ENCODE peak calls at places on chromosomes 6 and 20, in six cellular contexts. L is neural progenitor cell, I is cardiac fibroblast, W is H9, R is MM.1S, M is neural crest cell. V is an unnamed sample.

GRCh38 chr6:111604259-111605099 is 1.2 kb downstream of the TRAF3IP2 start:
- DNase-seq in L (peak; percentile 44), I (peak; percentile 87), W (no peak), R (no peak), M (no peak), V (peak; percentile 84)

GRCh38 chr6:47484616-47485015 is 7.0 kb downstream of the CD2AP start:
- DNase-seq in L (no peak), I (peak; percentile 37), W (no peak), R (no peak), M (no peak), V (peak; percentile 92)

GRCh38 chr6:26311385-26312095 is 53.5 kb upstream of the BTN3A2 start:
- DNase-seq in L (peak; percentile 50), I (peak; percentile 75), W (peak; percentile 66), R (peak; percentile 64), M (no peak), V (peak; percentile 79)

GRCh38 chr20:25374842-25375241 is 15.8 kb downstream of the ABHD12 start:
- DNase-seq in L (no peak), I (no peak), W (no peak), R (no peak), M (no peak), V (no peak)

GRCh38 chr6:137681445-137682009 is 185.5 kb upstream of the TNFAIP3 start:
- DNase-seq in L (no peak), I (no peak), W (no peak), R (no peak), M (no peak), V (no peak)

GRCh38 chr6:112910256-112910655 is 563.1 kb downstream of the RFPL4B start:
- DNase-seq in L (no peak), I (peak; percentile 5), W (no peak), R (no peak), M (no peak), V (peak; percentile 50)

GRCh38 chr6:43016935-43017334 is 2.9 kb downstream of the KLHDC3 start:
- DNase-seq in L (no peak), I (no peak), W (no peak), R (no peak), M (no peak), V (no peak)

GRCh38 chr6:37208793-37209192 is 38.8 kb downstream of the PIM1 start:
- DNase-seq in L (no peak), I (no peak), W (no peak), R (no peak), M (no peak), V (no peak)

GRCh38 chr6:14601490-14601889 is 483.9 kb downstream of the CD83 start:
- DNase-seq in L (no peak), I (no peak), W (no peak), R (no peak), M (no peak), V (no peak)

GRCh38 chr20:7856756-7857155 is 83.5 kb downstream of the HAO1 start:
- DNase-seq in L (no peak), I (peak; percentile 65), W (no peak), R (no peak), M (no peak), V (peak; percentile 58)

GRCh38 chr6:157708933-157709332 is 114.1 kb upstream of the SNX9 start:
- DNase-seq in L (no peak), I (no peak), W (no peak), R (peak; percentile 86), M (no peak), V (no peak)

GRCh38 chr20:47606414-47607207 is 104.9 kb downstream of the NCOA3 start:
- DNase-seq in L (no peak), I (no peak), W (no peak), R (no peak), M (no peak), V (no peak)

GRCh38 chr6:2674857-2675256 is 75.9 kb downstream of the MYLK4 start:
- DNase-seq in L (no peak), I (no peak), W (no peak), R (no peak), M (no peak), V (no peak)

GRCh38 chr6:157649311-157650260 is 173.5 kb upstream of the SNX9 start:
- DNase-seq in L (no peak), I (no peak), W (no peak), R (no peak), M (no peak), V (no peak)

GRCh38 chr6:90538651-90539050 is 48.2 kb downstream of the MAP3K7 start:
- DNase-seq in L (no peak), I (peak; percentile 71), W (no peak), R (no peak), M (no peak), V (peak; percentile 53)

GRCh38 chr6:135608031-135608430 is 110.5 kb upstream of the AHI1 start:
- DNase-seq in L (no peak), I (no peak), W (no peak), R (no peak), M (no peak), V (no peak)

GRCh38 chr6:53411451-53411850 is 62.7 kb upstream of the ELOVL5 start:
- DNase-seq in L (peak; percentile 5), I (peak; percentile 37), W (no peak), R (no peak), M (no peak), V (no peak)

GRCh38 chr6:148969679-148970078 is 222.8 kb downstream of the UST start:
- DNase-seq in L (peak; percentile 73), I (peak; percentile 30), W (no peak), R (no peak), M (no peak), V (peak; percentile 95)

GRCh38 chr6:47853766-47854165 is 71.9 kb downstream of the OPN5 start:
- DNase-seq in L (no peak), I (no peak), W (no peak), R (no peak), M (no peak), V (no peak)

GRCh38 chr6:134427721-134428120 is 109.8 kb upstream of the SGK1 start:
- DNase-seq in L (no peak), I (no peak), W (no peak), R (no peak), M (no peak), V (no peak)

GRCh38 chr20:13221673-13222318 is 722 bp downstream of the ISM1 start:
- DNase-seq in L (peak; percentile 92), I (peak; percentile 66), W (peak; percentile 75), R (peak; percentile 80), M (peak; percentile 52), V (peak; percentile 63)

GRCh38 chr6:36809156-36809555 is 30.1 kb downstream of the CPNE5 start:
- DNase-seq in L (no peak), I (no peak), W (no peak), R (no peak), M (no peak), V (no peak)

GRCh38 chr20:47727170-47727880 is 58.0 kb downstream of the SULF2 start:
- DNase-seq in L (no peak), I (no peak), W (no peak), R (peak; percentile 54), M (no peak), V (no peak)

GRCh38 chr20:62918830-62919229 is 7.5 kb downstream of the DIDO1 start:
- DNase-seq in L (no peak), I (no peak), W (no peak), R (no peak), M (no peak), V (no peak)

GRCh38 chr6:81552644-81553043 is 199.8 kb downstream of the TENT5A start:
- DNase-seq in L (no peak), I (no peak), W (no peak), R (no peak), M (no peak), V (no peak)

GRCh38 chr6:71373943-71374342 is 85.3 kb downstream of the OGFRL1 start:
- DNase-seq in L (no peak), I (peak; percentile 44), W (no peak), R (no peak), M (no peak), V (no peak)

GRCh38 chr6:21739241-21739640 is 145.7 kb downstream of the SOX4 start:
- DNase-seq in L (no peak), I (no peak), W (no peak), R (no peak), M (no peak), V (no peak)

GRCh38 chr6:8579372-8579771 is 144.0 kb upstream of the SLC35B3 start:
- DNase-seq in L (no peak), I (no peak), W (no peak), R (no peak), M (no peak), V (no peak)

GRCh38 chr6:136723780-136724179 is 68.5 kb downstream of the MAP3K5 start:
- DNase-seq in L (no peak), I (no peak), W (no peak), R (peak; percentile 33), M (no peak), V (no peak)

GRCh38 chr6:33812669-33813068 is 8.9 kb upstream of the MLN start:
- DNase-seq in L (peak; percentile 94), I (peak; percentile 59), W (peak; percentile 89), R (peak; percentile 43), M (peak; percentile 78), V (peak; percentile 58)
- TF ChIP-seq CTCF in L (peak; percentile 54), I (peak; percentile 61), W (peak; percentile 50), R (peak; percentile 32), M (peak; percentile 63), V (peak; percentile 51)

DNA sequence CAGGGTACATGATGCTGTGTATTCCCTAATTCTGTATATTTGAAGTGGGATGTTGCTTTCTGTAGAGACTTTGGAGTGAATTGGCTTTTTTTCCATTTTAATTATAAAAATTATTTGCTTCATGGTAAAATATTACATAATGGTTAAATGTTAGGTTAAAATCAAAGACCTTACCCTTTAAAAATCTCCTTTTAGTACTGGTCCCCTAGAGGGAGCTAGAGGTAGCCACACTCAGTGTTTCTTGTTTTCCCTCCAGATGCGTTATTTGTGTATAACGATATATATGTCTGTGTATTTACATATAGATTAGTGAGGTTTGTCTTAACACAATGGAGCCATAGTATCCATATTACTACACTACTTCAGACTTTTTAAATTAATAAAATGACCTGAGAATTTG is 146.7 kb downstream of the PLCB4 start:
- DNase-seq in L (peak; percentile 5), I (no peak), W (no peak), R (no peak), M (no peak), V (no peak)
- TF ChIP-seq CTCF in L (peak; percentile 58), I (peak; percentile 27), W (peak; percentile 76), R (no peak), M (peak; percentile 55), V (peak; percentile 43)

DNA sequence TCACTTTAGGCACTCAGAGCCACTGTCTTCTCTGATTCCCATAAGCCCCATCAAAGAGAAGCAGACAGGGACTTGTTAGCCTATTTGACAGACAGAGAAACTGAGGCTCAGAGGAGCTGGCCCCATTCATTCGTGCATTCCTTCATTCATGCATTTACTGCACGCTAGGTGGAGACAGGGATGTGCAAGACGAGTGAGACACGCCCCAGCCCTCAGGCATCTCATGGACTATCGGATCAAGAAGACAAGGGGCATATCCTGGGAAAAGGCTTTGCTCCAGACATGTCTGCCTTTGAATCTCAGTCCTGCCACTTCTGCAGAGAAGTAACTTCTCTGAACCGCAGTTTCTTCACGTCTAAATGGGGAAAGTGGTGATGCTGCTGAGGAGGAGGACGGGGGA is 54.1 kb downstream of the BPIFB1 start:
- DNase-seq in L (no peak), I (no peak), W (no peak), R (no peak), M (no peak), V (no peak)
- TF ChIP-seq CTCF in L (no peak), I (no peak), W (no peak), R (no peak), M (no peak), V (no peak)

DNA sequence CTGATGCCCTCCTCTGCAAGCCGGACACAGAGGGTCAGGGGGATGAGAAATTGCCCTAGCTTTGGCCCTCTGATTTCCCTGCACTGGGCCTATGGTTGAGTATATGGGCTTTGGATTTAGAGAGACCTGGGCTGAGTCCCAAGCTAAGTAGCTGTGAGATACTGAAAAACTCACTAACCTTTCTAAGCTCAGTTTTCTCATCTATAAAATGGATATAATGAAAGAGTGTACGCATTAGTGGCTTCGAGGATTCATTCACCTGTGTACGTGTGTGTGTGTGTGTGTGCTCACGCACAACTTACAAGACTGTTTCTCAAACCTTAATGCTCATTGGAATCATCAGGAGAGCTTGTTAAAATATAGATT is 12.7 kb upstream of the RBPJL start:
- DNase-seq in L (no peak), I (no peak), W (no peak), R (no peak), M (no peak), V (no peak)
- TF ChIP-seq CTCF in L (no peak), I (no peak), W (no peak), R (no peak), M (peak; percentile 17), V (no peak)